ENCODE peak calls at places on chromosomes 12 and 14, in eight cellular contexts. A, T, S, C, V, M, U and Q are unnamed samples.
A peak's percentile ranks its signal among the peaks of the same experiment; 100 is the strongest.

GRCh38 chr12:6638305-6638704 is 2.5 kb upstream of the LPAR5 start:
- DNase-seq in S (no peak), A (no peak), T (no peak), C (no peak), M (no peak), U (no peak), V (no peak), Q (no peak)

GRCh38 chr14:99627510-99628381 is 17.2 kb upstream of the HHIPL1 start:
- DNase-seq in V (no peak), C (no peak), U (no peak), M (no peak), A (peak; percentile 44), S (no peak), T (no peak), Q (no peak)

GRCh38 chr12:1435456-1435855 is 158.9 kb downstream of the FBXL14 start:
- DNase-seq in C (no peak), A (no peak), T (no peak), V (no peak), U (no peak), S (peak; percentile 67), M (no peak), Q (no peak)

GRCh38 chr12:91009319-91009950 is 4.7 kb upstream of the EPYC start:
- DNase-seq in A (no peak), T (no peak), V (no peak), C (no peak), M (peak; percentile 47), S (peak; percentile 79), U (no peak), Q (no peak)

GRCh38 chr14:50658203-50658602 is 9.9 kb downstream of the SAV1 start:
- DNase-seq in S (peak; percentile 65), U (no peak), M (peak; percentile 38), C (no peak), A (no peak), V (no peak), T (no peak), Q (peak; percentile 22)

GRCh38 chr14:37142835-37143499 is 29.4 kb downstream of the SLC25A21 start:
- DNase-seq in S (peak; percentile 95), M (peak; percentile 90), T (no peak), A (no peak), V (no peak), U (no peak), C (peak; percentile 17), Q (no peak)

GRCh38 chr14:104467236-104467635 is 112.3 kb upstream of the C14orf180 start:
- DNase-seq in C (no peak), S (no peak), M (no peak), T (no peak), V (no peak), A (no peak), U (no peak), Q (no peak)

GRCh38 chr14:64705406-64706118 is 1.3 kb downstream of the PLEKHG3 start:
- DNase-seq in C (no peak), V (peak; percentile 58), M (no peak), T (no peak), S (no peak), A (peak; percentile 61), U (no peak), Q (no peak)

GRCh38 chr12:45742590-45742989 is 13.1 kb downstream of the ARID2 start:
- DNase-seq in C (no peak), U (no peak), A (no peak), S (no peak), T (no peak), V (no peak), M (no peak), Q (no peak)

GRCh38 chr14:59248170-59248569 is 59.7 kb downstream of the DAAM1 start:
- DNase-seq in A (no peak), V (no peak), S (no peak), U (no peak), C (no peak), M (peak; percentile 38), T (no peak), Q (no peak)

GRCh38 chr14:29925736-29926135 is 1.9 kb downstream of the PRKD1 start:
- DNase-seq in C (no peak), S (peak; percentile 61), U (no peak), V (no peak), A (no peak), T (no peak), M (no peak), Q (no peak)

GRCh38 chr14:55097894-55098560 is 31.0 kb upstream of the LGALS3 start:
- DNase-seq in M (peak; percentile 68), S (peak; percentile 27), V (no peak), C (no peak), T (peak; percentile 64), U (no peak), A (no peak), Q (no peak)

GRCh38 chr12:66978802-66979201 is 290.4 kb upstream of the CAND1 start:
- DNase-seq in A (no peak), U (no peak), M (no peak), C (no peak), T (no peak), S (no peak), V (no peak), Q (no peak)

GRCh38 chr12:41893491-41893890 is 251.2 kb downstream of the GXYLT1 start:
- DNase-seq in T (no peak), U (no peak), A (no peak), M (no peak), S (no peak), C (no peak), V (no peak), Q (no peak)
- H3K27ac ChIP-seq in T (no peak overlapping the region), U (no peak overlapping the region), A (no peak overlapping the region), M (no peak overlapping the region), S (no peak overlapping the region), C (no peak overlapping the region), V (no peak overlapping the region), Q (no peak overlapping the region)

DNA sequence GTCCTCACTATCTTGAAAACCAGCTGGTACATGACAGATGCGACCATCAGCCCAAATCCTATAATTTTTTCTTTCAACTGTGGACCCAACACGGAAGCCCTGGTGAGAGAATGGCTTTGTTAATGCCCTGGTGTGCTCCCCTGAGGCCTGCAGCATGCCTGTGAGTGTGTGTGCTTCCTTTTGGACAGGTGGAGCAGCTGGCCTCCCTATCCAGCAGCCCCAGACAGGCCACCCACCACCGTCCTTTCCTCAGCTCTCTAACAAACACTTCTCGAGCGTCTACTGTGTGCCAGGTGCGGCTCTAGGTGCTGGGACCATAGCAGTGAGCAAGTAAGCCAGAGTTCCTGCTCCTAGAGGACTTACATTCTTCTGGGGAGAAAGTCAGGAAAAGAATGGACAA is 78.9 kb upstream of the GZMB start:
- DNase-seq in M (no peak), V (no peak), S (no peak), A (peak; percentile 42), T (no peak), C (no peak), U (no peak), Q (no peak)
- H3K4me3 ChIP-seq in M (no peak overlapping the region), V (no peak overlapping the region), S (no peak overlapping the region), A (no peak overlapping the region), T (no peak overlapping the region), C (no peak overlapping the region), U (no peak overlapping the region), Q (no peak overlapping the region)

GRCh38 chr14:24880689-24881088 is 169.3 kb downstream of the STXBP6 start:
- DNase-seq in A (no peak), S (no peak), M (no peak), C (no peak), V (no peak), T (no peak), U (no peak), Q (no peak)

GRCh38 chr14:24881496-24881895 is 168.5 kb downstream of the STXBP6 start:
- DNase-seq in V (no peak), A (no peak), U (no peak), S (no peak), C (no peak), T (no peak), M (no peak), Q (no peak)

GRCh38 chr14:24876996-24877395 is 173.0 kb downstream of the STXBP6 start:
- DNase-seq in C (no peak), M (no peak), A (no peak), T (no peak), U (no peak), V (no peak), S (no peak), Q (no peak)

GRCh38 chr14:24876009-24876690 is 173.8 kb downstream of the STXBP6 start:
- DNase-seq in M (no peak), V (no peak), C (no peak), T (no peak), U (no peak), S (no peak), A (no peak), Q (no peak)

DNA sequence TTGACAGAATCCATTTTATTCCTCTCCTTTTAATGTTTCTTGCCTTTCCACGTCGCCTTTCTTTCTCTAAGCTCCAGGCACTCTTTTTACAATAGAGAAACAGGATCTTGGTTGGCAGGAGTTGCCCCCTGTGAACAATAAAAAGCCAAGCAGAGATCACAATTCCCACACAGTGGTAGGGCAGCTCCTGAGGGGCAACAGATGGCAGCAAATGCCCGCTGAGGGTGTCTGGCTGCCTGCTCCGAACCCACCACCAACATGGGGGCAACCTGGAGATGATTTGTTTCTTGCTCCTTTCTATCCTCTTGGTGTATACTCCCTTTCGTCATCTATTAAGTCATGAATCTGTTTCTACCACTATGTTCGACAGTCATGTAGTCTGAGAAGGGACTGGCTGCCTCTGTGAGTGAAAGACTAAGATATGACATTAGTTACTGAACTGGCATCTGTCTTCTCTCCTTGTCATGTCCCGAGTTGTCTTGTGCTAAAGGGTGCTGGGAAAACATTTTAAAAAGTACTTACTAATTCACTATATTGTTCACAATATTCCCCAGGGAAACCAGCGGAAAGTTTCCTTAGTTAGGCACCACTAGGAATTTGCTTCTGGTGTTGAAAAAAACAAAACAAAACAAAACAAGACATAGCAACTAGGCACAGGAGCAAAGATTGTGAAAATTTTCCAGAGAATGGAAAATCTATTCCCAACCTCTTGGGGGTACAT is 170.1 kb downstream of the STXBP6 start:
- DNase-seq in C (no peak), A (no peak), S (no peak), U (no peak), V (no peak), M (no peak), T (no peak), Q (no peak)
- H3K27ac ChIP-seq in C (no peak overlapping the region), A (peak overlapping the region; percentile 52), S (no peak overlapping the region), U (peak overlapping the region; percentile 59), V (no peak overlapping the region), M (no peak overlapping the region), T (no peak overlapping the region), Q (peak overlapping the region; percentile 97)

DNA sequence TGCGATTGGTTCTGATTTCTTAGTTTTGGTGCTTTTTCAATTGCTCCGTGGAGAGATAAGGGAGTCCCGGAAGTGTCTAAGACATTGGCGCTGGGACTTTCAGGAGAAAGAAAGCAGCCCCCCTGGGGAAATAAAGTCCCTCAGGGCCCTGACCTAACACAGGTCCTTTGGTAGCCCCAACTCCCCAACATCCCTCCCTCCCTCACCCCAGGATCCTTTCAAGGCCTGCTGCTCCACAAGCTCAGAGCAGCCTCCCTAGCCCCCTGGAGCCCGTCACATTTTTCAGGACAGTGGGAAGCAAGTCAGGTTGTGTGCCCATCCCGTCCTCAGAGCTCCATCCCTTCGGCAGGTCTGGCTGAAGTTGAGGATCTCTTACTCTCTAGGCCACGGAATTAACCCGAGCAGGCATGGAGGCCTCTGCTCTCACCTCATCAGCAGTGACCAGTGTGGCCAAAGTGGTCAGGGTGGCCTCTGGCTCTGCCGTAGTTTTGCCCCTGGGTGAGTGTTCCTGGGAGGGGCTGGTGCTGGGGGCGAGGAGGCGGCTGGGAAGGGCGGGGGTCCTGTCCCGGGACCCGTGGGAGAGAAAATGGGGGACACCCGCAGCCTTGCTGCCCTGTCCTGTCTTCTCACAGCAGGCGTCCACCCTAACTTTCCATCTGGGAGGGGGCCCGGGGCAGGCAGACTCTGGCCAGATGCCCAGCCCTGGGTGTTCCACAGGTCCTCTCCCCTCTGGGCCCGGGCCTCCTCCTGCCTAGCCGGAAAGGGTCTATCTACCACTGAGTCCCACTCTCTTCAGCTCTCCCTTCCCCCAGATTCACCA is 950 bp downstream of the IFI27 start:
- DNase-seq in A (peak; percentile 28), S (no peak), V (no peak), C (no peak), T (no peak), U (no peak), M (no peak), Q (peak; percentile 69)
- H3K4me3 ChIP-seq in A (no peak overlapping the region), S (no peak overlapping the region), V (peak overlapping the region; percentile 17), C (no peak overlapping the region), T (peak overlapping the region; percentile 59), U (peak overlapping the region; percentile 55), M (no peak overlapping the region), Q (peak overlapping the region; percentile 58)